ENCODE peak calls at places on chromosomes 13 and 19, in five cellular contexts. A is heart left ventricle, P is fibroblast of pulmonary artery, K is colonic mucosa, D is mucosa of descending colon. L is an unnamed sample.
A peak's percentile ranks its signal among the peaks of the same experiment; 100 is the strongest.

GRCh38 chr13:40445557-40445990 is 220.9 kb downstream of the FOXO1 start:
- DNase-seq in A (peak; percentile 71), P (peak; percentile 97), K (peak; percentile 19), D (peak; percentile 35), L (peak; percentile 80)

GRCh38 chr19:30743702-30744101 is 371.5 kb downstream of the ZNF536 start:
- DNase-seq in A (no peak), P (no peak), K (no peak), D (no peak), L (no peak)

GRCh38 chr13:29548722-29549446 is 46.6 kb downstream of the SLC7A1 start:
- DNase-seq in A (no peak), P (peak; percentile 39), K (peak; percentile 64), D (no peak), L (peak; percentile 30)

GRCh38 chr19:54029930-54030490 is 33.7 kb downstream of the VSTM1 start:
- DNase-seq in A (peak; percentile 25), P (peak; percentile 82), K (peak; percentile 62), D (peak; percentile 48), L (peak; percentile 74)

GRCh38 chr19:32012206-32012605 is 333.2 kb upstream of the ZNF507 start:
- DNase-seq in A (no peak), P (no peak), K (no peak), D (no peak), L (no peak)

GRCh38 chr13:24506698-24507335 is 5.8 kb downstream of the PARP4 start:
- DNase-seq in A (no peak), P (no peak), K (no peak), D (no peak), L (no peak)

GRCh38 chr13:113792821-113793717 is 34.0 kb downstream of the TMEM255B start:
- DNase-seq in A (no peak), P (no peak), K (no peak), D (no peak), L (no peak)

GRCh38 chr13:28640861-28641599 is 17.9 kb upstream of the POMP start:
- DNase-seq in A (no peak), P (no peak), K (no peak), D (no peak), L (no peak)

GRCh38 chr13:89343165-89343564 is 1672.0 kb downstream of the SLITRK5 start:
- DNase-seq in A (no peak), P (no peak), K (no peak), D (no peak), L (no peak)

GRCh38 chr19:15238639-15239155 is 6.4 kb upstream of the EPHX3 start:
- DNase-seq in A (no peak), P (no peak), K (no peak), D (no peak), L (no peak)

GRCh38 chr13:50512602-50513527 is 330.6 kb downstream of the DLEU7 start:
- DNase-seq in A (peak; percentile 73), P (peak; percentile 57), K (peak; percentile 70), D (peak; percentile 75), L (peak; percentile 66)

GRCh38 chr13:113562085-113562749 is 22.3 kb upstream of the TFDP1 start:
- DNase-seq in A (peak; percentile 54), P (peak; percentile 80), K (peak; percentile 61), D (peak; percentile 71), L (peak; percentile 79)

GRCh38 chr13:31848621-31849020 is 109.3 kb downstream of the RXFP2 start:
- DNase-seq in A (no peak), P (no peak), K (no peak), D (no peak), L (no peak)

GRCh38 chr19:12675940-12676339 is 5.7 kb downstream of the DHPS start:
- DNase-seq in A (no peak), P (no peak), K (no peak), D (no peak), L (no peak)

GRCh38 chr19:18613589-18614234 is 1.0 kb downstream of the TMEM59L start:
- DNase-seq in A (no peak), P (no peak), K (no peak), D (no peak), L (no peak)

GRCh38 chr13:36154567-36155231 is 23.5 kb upstream of the DCLK1 start:
- DNase-seq in A (peak; percentile 18), P (no peak), K (no peak), D (no peak), L (peak; percentile 44)

GRCh38 chr19:47430041-47430802 is 10.9 kb upstream of the MEIS3 start:
- DNase-seq in A (no peak), P (peak; percentile 51), K (peak; percentile 73), D (peak; percentile 75), L (peak; percentile 28)

GRCh38 chr19:33221641-33222040 is 4.0 kb downstream of the SLC7A10 start:
- DNase-seq in A (no peak), P (no peak), K (no peak), D (no peak), L (no peak)

GRCh38 chr13:110734561-110734960 is 21.1 kb downstream of the ING1 start:
- DNase-seq in A (no peak), P (no peak), K (no peak), D (no peak), L (no peak)

GRCh38 chr19:15631817-15632216 is 8.9 kb upstream of the CYP4F3 start:
- DNase-seq in A (no peak), P (no peak), K (no peak), D (peak; percentile 39), L (no peak)

GRCh38 chr13:99590519-99591011 is 89.3 kb downstream of the TM9SF2 start:
- DNase-seq in A (no peak), P (peak; percentile 73), K (no peak), D (no peak), L (peak; percentile 76)

GRCh38 chr13:94233401-94233800 is 246.1 kb downstream of the DCT start:
- DNase-seq in A (peak; percentile 11), P (peak; percentile 97), K (no peak), D (no peak), L (peak; percentile 95)

GRCh38 chr19:43482193-43482592 is 16.8 kb upstream of the LYPD3 start:
- DNase-seq in A (no peak), P (no peak), K (no peak), D (no peak), L (no peak)

DNA sequence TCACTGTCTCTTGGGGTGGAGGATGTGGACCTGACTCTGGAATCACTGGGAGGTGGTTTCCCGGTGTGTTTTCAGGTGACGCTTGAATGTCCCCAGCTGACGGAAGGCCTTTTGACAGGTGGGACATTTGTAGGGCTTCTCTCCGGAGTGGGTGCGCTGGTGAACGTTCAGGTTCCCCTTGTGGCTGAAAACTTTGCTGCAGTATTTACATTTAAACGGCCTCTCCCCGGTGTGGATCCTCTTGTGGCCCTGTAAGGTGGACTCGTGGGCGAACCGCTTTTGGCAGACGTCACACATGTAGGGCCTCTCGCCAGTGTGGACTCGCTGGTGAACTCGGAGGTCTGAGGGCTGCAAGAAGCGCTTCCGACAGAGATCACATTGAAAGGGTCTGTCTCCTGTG is 7.8 kb downstream of the ZSCAN5B start:
- DNase-seq in A (no peak), P (no peak), K (no peak), D (no peak), L (no peak)
- TF ChIP-seq CTCF in A (no peak), P (no peak), K (no peak), D (no peak), L (no peak)

GRCh38 chr19:7494416-7495098 is 5.7 kb upstream of the PEX11G start:
- DNase-seq in A (peak; percentile 41), P (peak; percentile 21), K (peak; percentile 31), D (no peak), L (peak; percentile 58)

GRCh38 chr19:7500811-7501450 is 12.1 kb upstream of the PEX11G start:
- DNase-seq in A (no peak), P (no peak), K (peak; percentile 77), D (peak; percentile 87), L (no peak)

GRCh38 chr19:7492142-7493055 is 3.6 kb upstream of the PEX11G start:
- DNase-seq in A (no peak), P (peak; percentile 82), K (no peak), D (no peak), L (no peak)

GRCh38 chr19:7502552-7502951 is 13.4 kb upstream of the ZNF358 start:
- DNase-seq in A (no peak), P (no peak), K (no peak), D (no peak), L (no peak)

GRCh38 chr19:7497292-7497691 is 8.5 kb upstream of the PEX11G start:
- DNase-seq in A (no peak), P (no peak), K (no peak), D (no peak), L (no peak)
- TF ChIP-seq CTCF in A (no peak), P (peak; percentile 52), K (peak; percentile 25), D (no peak), L (peak; percentile 65)

GRCh38 chr19:46404884-46405658 is 8.3 kb downstream of the CCDC8 start:
- DNase-seq in A (no peak), P (peak; percentile 63), K (no peak), D (peak; percentile 18), L (peak; percentile 47)

GRCh38 chr19:46402725-46403124 is 10.6 kb downstream of the CCDC8 start:
- DNase-seq in A (no peak), P (no peak), K (no peak), D (peak; percentile 22), L (no peak)

GRCh38 chr19:46407891-46408426 is 5.4 kb downstream of the CCDC8 start:
- DNase-seq in A (no peak), P (no peak), K (no peak), D (no peak), L (no peak)

GRCh38 chr19:46408611-46409039 is 4.7 kb downstream of the CCDC8 start:
- DNase-seq in A (peak; percentile 53), P (peak; percentile 62), K (peak; percentile 57), D (peak; percentile 48), L (peak; percentile 63)

GRCh38 chr19:46404039-46404883 is 9.1 kb downstream of the CCDC8 start:
- DNase-seq in A (peak; percentile 48), P (peak; percentile 41), K (peak; percentile 82), D (peak; percentile 76), L (peak; percentile 59)
- TF ChIP-seq CTCF in A (no peak), P (no peak), K (no peak), D (no peak), L (peak; percentile 31)

GRCh38 chr13:49446473-49446872 is 2.4 kb downstream of the SETDB2 start:
- DNase-seq in A (no peak), P (no peak), K (no peak), D (no peak), L (no peak)

GRCh38 chr13:49448753-49449152 is 4.7 kb downstream of the SETDB2 start:
- DNase-seq in A (no peak), P (no peak), K (no peak), D (no peak), L (no peak)

GRCh38 chr13:49452725-49453457 is 8.8 kb downstream of the SETDB2 start:
- DNase-seq in A (no peak), P (no peak), K (no peak), D (no peak), L (no peak)

GRCh38 chr13:49453465-49453864 is 9.4 kb downstream of the SETDB2 start:
- DNase-seq in A (no peak), P (no peak), K (no peak), D (no peak), L (no peak)

DNA sequence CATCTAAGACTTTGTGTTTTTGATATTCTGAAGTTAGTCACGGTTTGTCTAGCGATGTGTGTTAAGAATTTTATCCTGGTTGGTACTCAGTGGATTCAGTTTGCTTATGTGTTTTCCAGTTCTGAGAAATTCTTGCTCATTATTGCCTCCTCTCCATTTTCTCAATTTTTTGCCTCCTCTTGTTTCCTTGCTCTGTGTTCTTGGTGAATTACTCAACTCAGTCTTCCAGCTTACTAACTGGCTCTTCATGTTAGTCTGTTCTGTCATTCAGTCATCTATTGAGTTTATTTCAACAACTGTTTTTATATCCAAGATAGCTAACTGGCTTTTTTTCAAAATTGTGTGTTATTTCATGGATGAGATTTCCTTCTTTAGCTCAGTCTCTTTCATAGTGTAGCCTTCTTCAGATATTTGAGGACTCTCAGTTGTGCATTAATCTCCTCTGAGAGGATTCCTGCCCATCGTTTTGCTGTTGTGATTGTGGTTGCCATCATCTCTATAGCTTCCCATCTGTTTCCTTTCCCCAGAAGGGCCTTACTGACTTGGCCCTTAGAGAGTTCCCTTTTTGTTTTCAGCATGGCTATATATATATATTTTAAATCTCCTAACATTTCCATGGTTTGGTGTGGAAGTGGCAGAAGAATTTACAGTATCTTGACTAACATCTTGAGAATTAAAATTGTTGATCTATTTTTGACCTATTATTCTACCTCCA is 6.2 kb downstream of the SETDB2 start:
- DNase-seq in A (no peak), P (no peak), K (no peak), D (no peak), L (no peak)
- TF ChIP-seq CTCF in A (no peak), P (no peak), K (no peak), D (no peak), L (no peak)

L was measured in fibroblast of the aortic adventitia.